ENCODE peak calls at places on chromosomes 6 and 20, in eight cellular contexts. E, B, G, U, S, C, L and R are unnamed samples. For H3K36me3, the result is how much of the 10 kb centered on the place peaks cover.

GRCh38 chr20:48752963-48753362 is 74.8 kb downstream of the PREX1 start:
- DNase-seq in S (no peak), B (no peak), U (no peak), E (no peak), C (no peak), L (no peak), G (no peak), R (no peak)

GRCh38 chr6:30824698-30825097 is 59.6 kb upstream of the DDR1 start:
- DNase-seq in C (no peak), G (no peak), U (no peak), E (no peak), L (no peak), S (peak), B (no peak), R (no peak)

GRCh38 chr6:158211273-158212055 is 43.3 kb downstream of the GTF2H5 start:
- DNase-seq in E (peak), B (no peak), L (no peak), S (no peak), C (peak), U (peak), G (no peak), R (peak)

GRCh38 chr6:114339706-114340105 is 3.1 kb downstream of the HS3ST5 start:
- DNase-seq in U (peak), B (no peak), G (peak), L (no peak), C (peak), E (no peak), S (no peak), R (peak)

GRCh38 chr6:108568101-108568500 is 7.4 kb downstream of the FOXO3 start:
- DNase-seq in C (no peak), U (no peak), B (no peak), L (peak), E (no peak), S (no peak), G (no peak), R (no peak)

GRCh38 chr20:64041040-64041780 is 5.2 kb downstream of the C20orf204 start:
- DNase-seq in C (no peak), B (no peak), E (no peak), G (no peak), S (no peak), L (no peak), U (no peak), R (peak)

GRCh38 chr6:87237804-87238203 is 82.4 kb downstream of the ZNF292 start:
- DNase-seq in B (no peak), E (no peak), U (peak), S (no peak), L (no peak), C (peak), G (peak), R (peak)

GRCh38 chr6:36216559-36216958 is 20.0 kb downstream of the BRPF3 start:
- DNase-seq in S (peak), E (peak), C (peak), G (peak), L (no peak), U (peak), B (no peak), R (peak)

GRCh38 chr6:53805016-53805415 is 10.2 kb downstream of the LRRC1 start:
- DNase-seq in U (no peak), G (no peak), B (no peak), S (no peak), C (no peak), L (no peak), E (no peak), R (no peak)

GRCh38 chr20:49832632-49833327 is 20.2 kb downstream of the SLC9A8 start:
- DNase-seq in L (no peak), G (peak), B (no peak), C (peak), E (peak), U (no peak), S (no peak), R (peak)

GRCh38 chr6:155455766-155456165 is at the start of gene NOX3:
- DNase-seq in B (no peak), G (no peak), L (no peak), U (no peak), S (no peak), C (peak), E (peak), R (no peak)

GRCh38 chr20:39676236-39676635 is 714.1 kb downstream of the DHX35 start:
- DNase-seq in E (no peak), S (peak), C (no peak), B (no peak), L (no peak), U (no peak), G (no peak), R (no peak)

GRCh38 chr6:27148404-27148795 is 99.1 kb upstream of the PRSS16 start:
- DNase-seq in L (no peak), S (no peak), E (no peak), C (peak), B (no peak), U (no peak), G (no peak), R (no peak)

GRCh38 chr20:57467742-57468141 is 57.2 kb downstream of the CTCFL start:
- DNase-seq in G (no peak), S (no peak), E (no peak), C (no peak), U (no peak), L (no peak), B (no peak), R (no peak)

GRCh38 chr20:1332749-1333300 is 3.9 kb upstream of the SDCBP2 start:
- DNase-seq in E (no peak), U (no peak), L (no peak), C (no peak), B (no peak), G (no peak), S (peak), R (no peak)

GRCh38 chr6:136792945-136793289 is 640 bp upstream of the MAP3K5 start:
- DNase-seq in C (peak), E (peak), L (peak), U (peak), G (peak), S (peak), B (no peak), R (peak)

GRCh38 chr20:18041462-18041861 is 16.3 kb downstream of the OVOL2 start:
- DNase-seq in E (no peak), S (no peak), G (no peak), L (no peak), C (no peak), U (no peak), B (no peak), R (no peak)

GRCh38 chr6:121791396-121792315 is 356.2 kb downstream of the GJA1 start:
- DNase-seq in G (no peak), S (no peak), B (no peak), L (no peak), E (no peak), C (peak), U (no peak), R (peak)

GRCh38 chr6:69456086-69456485 is 340.7 kb downstream of the LMBRD1 start:
- DNase-seq in S (no peak), C (no peak), U (no peak), L (no peak), B (no peak), G (no peak), E (no peak), R (no peak)

GRCh38 chr20:61842011-61842410 is 223.7 kb downstream of the TAF4 start:
- DNase-seq in B (no peak), G (no peak), S (no peak), C (no peak), E (no peak), L (no peak), U (no peak), R (no peak)

GRCh38 chr20:50335105-50335504 is 144.5 kb downstream of the CEBPB start:
- DNase-seq in E (peak), S (no peak), C (peak), L (no peak), G (peak), B (no peak), U (peak), R (no peak)

GRCh38 chr20:51413753-51414323 is 128.7 kb downstream of the NFATC2 start:
- DNase-seq in C (no peak), B (no peak), U (no peak), L (peak), G (no peak), S (no peak), E (no peak), R (no peak)

GRCh38 chr6:79733388-79733787 is 102.3 kb downstream of the SH3BGRL2 start:
- DNase-seq in L (no peak), U (no peak), E (no peak), B (no peak), C (no peak), S (no peak), G (no peak), R (no peak)

GRCh38 chr6:87281426-87281825 is 41.0 kb upstream of the SMIM8 start:
- DNase-seq in S (no peak), U (peak), B (no peak), G (peak), L (no peak), E (no peak), C (no peak), R (no peak)

GRCh38 chr6:170212051-170212756 is 78.7 kb downstream of the DLL1 start:
- DNase-seq in S (peak), U (no peak), L (no peak), C (no peak), B (no peak), E (no peak), G (no peak), R (no peak)

GRCh38 chr6:166202321-166202733 is 34.7 kb upstream of the TBXT start:
- DNase-seq in G (no peak), L (peak), B (peak), U (no peak), C (no peak), E (no peak), S (no peak), R (no peak)

GRCh38 chr6:26296857-26297648 is 67.9 kb upstream of the BTN3A2 start:
- DNase-seq in U (peak), G (peak), B (no peak), L (no peak), C (peak), E (peak), S (no peak), R (no peak)

DNA sequence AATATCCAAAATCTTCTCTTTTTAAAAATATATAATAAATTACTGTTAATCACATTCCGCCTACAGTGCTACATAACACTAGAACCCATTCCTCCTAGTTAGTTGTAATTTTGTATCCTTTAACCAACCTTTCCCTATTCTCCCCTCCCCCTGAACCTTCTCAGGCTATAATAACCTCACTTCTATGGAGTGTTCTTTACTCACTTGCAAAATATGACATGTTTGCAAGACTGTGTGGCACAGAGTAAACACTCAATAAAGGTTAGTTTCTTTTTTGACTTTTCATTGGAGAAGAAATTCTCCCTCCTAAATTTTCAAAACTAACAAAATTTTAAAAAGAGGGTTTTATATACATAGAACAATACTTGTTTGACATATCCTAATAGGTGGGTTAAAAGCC is 147.0 kb downstream of the FOXA2 start:
- DNase-seq in S (no peak), C (peak), E (no peak), G (no peak), L (no peak), U (no peak), B (no peak), R (no peak)
- H3K4me3 ChIP-seq in S (no peak), C (no peak), E (no peak), G (no peak), L (no peak), U (no peak), B (no peak), R (no peak)

GRCh38 chr6:18246205-18246604 is 18.1 kb downstream of the DEK start:
- DNase-seq in B (no peak), E (peak), C (peak), S (no peak), L (no peak), G (no peak), U (no peak), R (no peak)
- H3K36me3 ChIP-seq in B (under half), E (under half), C (half or more), S (under half), L (under half), G (half or more), U (under half), R (half or more)

DNA sequence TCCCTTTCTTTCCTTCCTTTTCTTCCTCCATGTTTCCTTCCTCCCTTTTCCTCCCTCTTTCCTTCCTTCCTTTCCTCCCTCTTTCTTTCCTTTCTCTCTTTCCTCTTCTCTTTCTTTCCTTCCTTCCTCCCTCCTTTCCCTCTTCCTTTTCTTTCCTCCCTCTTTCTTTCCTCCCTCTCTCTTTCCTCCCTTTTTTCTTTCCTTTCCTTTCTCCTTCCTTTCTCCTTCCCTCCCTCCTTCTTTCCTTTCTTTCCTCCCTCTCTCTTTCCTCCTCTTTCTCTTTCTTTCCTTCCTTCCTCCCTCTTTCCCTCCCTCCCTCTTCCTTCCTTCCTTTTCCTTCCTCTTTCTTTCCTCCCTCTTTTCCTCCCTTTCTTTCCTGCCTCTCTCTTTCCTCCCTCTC is 86.3 kb upstream of the FERMT1 start:
- DNase-seq in U (no peak), G (no peak), B (no peak), C (no peak), L (no peak), S (no peak), E (no peak), R (no peak)
- H3K9ac ChIP-seq in U (no peak), G (no peak), B (no peak), C (no peak), L (no peak), S (no peak), E (no peak), R (no peak)

GRCh38 chr6:40763001-40763400 is 175.8 kb upstream of the LRFN2 start:
- DNase-seq in E (no peak), S (peak), L (no peak), G (no peak), C (no peak), U (no peak), B (no peak), R (no peak)
- H3K4me3 ChIP-seq in E (no peak), S (no peak), L (no peak), G (no peak), C (no peak), U (no peak), B (no peak), R (no peak)

GRCh38 chr6:35070111-35070510 is 71.0 kb downstream of the TCP11 start:
- DNase-seq in S (no peak), U (no peak), C (no peak), L (no peak), B (no peak), E (no peak), G (no peak), R (no peak)

GRCh38 chr6:35069262-35069661 is 71.9 kb downstream of the TCP11 start:
- DNase-seq in G (no peak), E (no peak), L (no peak), U (no peak), B (no peak), S (no peak), C (no peak), R (no peak)

GRCh38 chr6:35068206-35068605 is 72.9 kb downstream of the TCP11 start:
- DNase-seq in E (no peak), S (no peak), U (no peak), B (no peak), C (no peak), G (no peak), L (no peak), R (no peak)

GRCh38 chr6:35067234-35067633 is 73.9 kb downstream of the TCP11 start:
- DNase-seq in U (no peak), S (no peak), C (no peak), L (no peak), G (no peak), B (no peak), E (no peak), R (no peak)

GRCh38 chr6:35068644-35069043 is 72.5 kb downstream of the TCP11 start:
- DNase-seq in G (no peak), S (no peak), C (no peak), L (no peak), E (no peak), B (no peak), U (no peak), R (no peak)
- H3K36me3 ChIP-seq in G (under half), S (under half), C (under half), L (under half), E (under half), B (under half), U (under half), R (under half)